ENCODE peak calls at places on chromosomes 7 and 10, in eight cellular contexts. L is endothelial cell, X is B cell, C is neural crest cell, H is WERI-Rb-1, M is AG08395, N is right cardiac atrium, E is HEK293T. K is an unnamed sample.
A peak's percentile ranks its signal among the peaks of the same experiment; 100 is the strongest.

GRCh38 chr10:22042557-22043326 is 39.2 kb upstream of the DNAJC1 start:
- DNase-seq in L (peak; percentile 9), H (no peak), N (no peak), X (no peak), M (no peak), C (no peak), E (peak; percentile 14), K (no peak)

GRCh38 chr10:102681696-102682095 is 32.5 kb downstream of the ARL3 start:
- DNase-seq in X (no peak), L (no peak), C (no peak), M (no peak), H (no peak), N (no peak), E (no peak), K (no peak)

GRCh38 chr7:142812437-142813215 is 41.9 kb downstream of the PRSS2 start:
- DNase-seq in H (no peak), E (no peak), L (no peak), M (no peak), X (no peak), N (no peak), C (no peak), K (no peak)

GRCh38 chr7:26399309-26399610 is 107.6 kb downstream of the SNX10 start:
- DNase-seq in E (no peak), L (peak; percentile 61), X (no peak), M (no peak), N (peak; percentile 66), H (peak; percentile 65), C (peak; percentile 24), K (no peak)

GRCh38 chr7:44490351-44491200 is at the start of gene NUDCD3:
- DNase-seq in M (peak; percentile 85), H (peak; percentile 89), X (peak; percentile 84), L (peak; percentile 75), C (peak; percentile 69), N (peak; percentile 92), E (peak; percentile 87), K (no peak)

GRCh38 chr10:28796606-28797512 is 119.5 kb downstream of the BAMBI start:
- DNase-seq in L (no peak), N (peak; percentile 89), E (no peak), C (no peak), H (no peak), X (no peak), M (peak; percentile 32), K (no peak)

GRCh38 chr7:129454249-129454551 is 20.0 kb downstream of the STRIP2 start:
- DNase-seq in E (no peak), C (no peak), H (no peak), M (no peak), L (no peak), N (no peak), X (no peak), K (no peak)

GRCh38 chr10:79322616-79323566 is 24.4 kb upstream of the PPIF start:
- DNase-seq in H (no peak), X (no peak), E (no peak), M (peak; percentile 92), L (no peak), N (peak; percentile 70), C (no peak), K (peak; percentile 78)

GRCh38 chr7:105661625-105662024 is 80.3 kb upstream of the EFCAB10 start:
- DNase-seq in N (no peak), M (no peak), X (no peak), E (no peak), L (no peak), C (no peak), H (no peak), K (no peak)

GRCh38 chr10:29811751-29812427 is 177.1 kb upstream of the SVIL start:
- DNase-seq in H (no peak), E (no peak), X (no peak), L (no peak), C (no peak), M (peak; percentile 92), N (no peak), K (peak; percentile 95)

GRCh38 chr10:17669185-17669872 is 25.4 kb downstream of the STAM start:
- DNase-seq in C (no peak), X (no peak), E (no peak), N (no peak), M (no peak), L (no peak), H (no peak), K (no peak)

GRCh38 chr7:65951837-65952578 is 30.0 kb downstream of the GUSB start:
- DNase-seq in H (no peak), X (no peak), E (no peak), M (no peak), L (no peak), C (no peak), N (no peak), K (no peak)

GRCh38 chr10:88553116-88553752 is 29.9 kb downstream of the RNLS start:
- DNase-seq in X (peak; percentile 27), M (peak; percentile 72), N (no peak), C (peak; percentile 15), L (peak; percentile 28), E (peak; percentile 55), H (peak; percentile 34), K (peak; percentile 82)

GRCh38 chr10:103451871-103452713 is at the start of gene CALHM2:
- DNase-seq in C (no peak), H (no peak), N (peak; percentile 92), X (peak; percentile 91), E (no peak), M (peak; percentile 81), L (peak; percentile 51), K (no peak)

GRCh38 chr10:69839696-69840345 is 38.1 kb downstream of the COL13A1 start:
- DNase-seq in L (no peak), E (no peak), M (no peak), X (no peak), C (no peak), N (no peak), H (peak; percentile 38), K (no peak)

GRCh38 chr10:8726087-8726486 is 671.6 kb downstream of the GATA3 start:
- DNase-seq in X (no peak), C (no peak), L (no peak), E (no peak), M (no peak), H (no peak), N (no peak), K (no peak)

GRCh38 chr7:157801971-157802675 is 465.3 kb downstream of the DNAJB6 start:
- DNase-seq in M (no peak), L (no peak), C (no peak), E (no peak), H (no peak), X (no peak), N (peak; percentile 29), K (no peak)

K was measured in AG09309.